ENCODE peak calls at places on chromosomes 7 and 10, in four cellular contexts. X, R, K and V are unnamed samples.

GRCh38 chr7:155867734-155868400 is 55.6 kb upstream of the SHH start:
- DNase-seq in X (no peak), R (no peak), K (no peak), V (no peak)

GRCh38 chr7:136953386-136953785 is 84.9 kb downstream of the CHRM2 start:
- DNase-seq in K (no peak), X (no peak), R (no peak), V (no peak)

GRCh38 chr10:89294840-89295239 is 7.0 kb upstream of the IFIT2 start:
- DNase-seq in K (no peak), R (no peak), X (no peak), V (no peak)

GRCh38 chr10:112895292-112895691 is 54.8 kb upstream of the TCF7L2 start:
- DNase-seq in X (no peak), K (no peak), R (no peak), V (no peak)

GRCh38 chr7:446289-446935 is 73.2 kb downstream of the PDGFA start:
- DNase-seq in K (no peak), X (no peak), R (no peak), V (peak)

GRCh38 chr10:80392250-80392649 is 16.1 kb upstream of the PRXL2A start:
- DNase-seq in K (no peak), R (no peak), X (no peak), V (no peak)

GRCh38 chr10:58560068-58560467 is 47.4 kb downstream of the BICC1 start:
- DNase-seq in K (no peak), R (no peak), X (no peak), V (no peak)

GRCh38 chr7:96303686-96304443 is 18.0 kb downstream of the SLC25A13 start:
- DNase-seq in K (no peak), X (no peak), R (no peak), V (no peak)

GRCh38 chr7:105721571-105722104 is 140.3 kb upstream of the EFCAB10 start:
- DNase-seq in X (no peak), R (no peak), K (no peak), V (no peak)

GRCh38 chr7:157502701-157503111 is 165.9 kb downstream of the DNAJB6 start:
- DNase-seq in R (no peak), K (no peak), X (no peak), V (no peak)

GRCh38 chr10:132555648-132556575 is 18.3 kb downstream of the INPP5A start:
- DNase-seq in X (no peak), R (no peak), K (no peak), V (no peak)

GRCh38 chr7:77565917-77566316 is 28.8 kb downstream of the PTPN12 start:
- DNase-seq in X (no peak), R (no peak), K (no peak), V (no peak)

GRCh38 chr10:18793951-18794350 is 134.7 kb downstream of the ARL5B start:
- DNase-seq in X (no peak), K (no peak), R (peak), V (no peak)

GRCh38 chr10:24415455-24416169 is 206.7 kb downstream of the KIAA1217 start:
- DNase-seq in K (no peak), X (no peak), R (peak), V (no peak)

GRCh38 chr10:76352300-76352699 is 920.9 kb downstream of the LRMDA start:
- DNase-seq in X (no peak), R (no peak), K (no peak), V (no peak)

GRCh38 chr7:138460649-138461607 is 869 bp downstream of the TRIM24 start:
- DNase-seq in X (peak), R (peak), K (no peak), V (no peak)

GRCh38 chr10:121696854-121697253 is 98.6 kb upstream of the FGFR2 start:
- DNase-seq in R (peak), K (no peak), X (peak), V (peak)

GRCh38 chr10:124385627-124386185 is 33.0 kb downstream of the OAT start:
- DNase-seq in K (no peak), R (peak), X (no peak), V (no peak)

GRCh38 chr10:49177391-49178355 is 10.5 kb downstream of the TMEM273 start:
- DNase-seq in X (peak), K (peak), R (no peak), V (no peak)

GRCh38 chr10:70803768-70804423 is 11.9 kb upstream of the SGPL1 start:
- DNase-seq in X (no peak), K (no peak), R (no peak), V (no peak)

GRCh38 chr10:128859738-128860386 is 607.2 kb upstream of the MGMT start:
- DNase-seq in X (peak), K (no peak), R (peak), V (peak)

GRCh38 chr7:27898735-27899134 is 158.8 kb downstream of the TAX1BP1 start:
- DNase-seq in R (no peak), K (no peak), X (no peak), V (no peak)

GRCh38 chr7:64951250-64951848 is 39.5 kb downstream of the ZNF117 start:
- DNase-seq in R (peak), K (peak), X (peak), V (no peak)

GRCh38 chr7:135508853-135509588 is 881 bp downstream of the CNOT4 start:
- DNase-seq in R (peak), X (no peak), K (peak), V (no peak)

GRCh38 chr7:1981201-1981877 is 251.4 kb downstream of the MAD1L1 start:
- DNase-seq in K (no peak), R (no peak), X (no peak), V (no peak)

GRCh38 chr7:1978656-1979590 is 253.8 kb downstream of the MAD1L1 start:
- DNase-seq in K (no peak), R (no peak), X (no peak), V (no peak)

GRCh38 chr7:1985071-1985470 is 247.7 kb downstream of the MAD1L1 start:
- DNase-seq in X (no peak), K (no peak), R (no peak), V (no peak)

GRCh38 chr7:1979591-1980560 is 252.9 kb downstream of the MAD1L1 start:
- DNase-seq in R (no peak), X (peak), K (no peak), V (no peak)

DNA sequence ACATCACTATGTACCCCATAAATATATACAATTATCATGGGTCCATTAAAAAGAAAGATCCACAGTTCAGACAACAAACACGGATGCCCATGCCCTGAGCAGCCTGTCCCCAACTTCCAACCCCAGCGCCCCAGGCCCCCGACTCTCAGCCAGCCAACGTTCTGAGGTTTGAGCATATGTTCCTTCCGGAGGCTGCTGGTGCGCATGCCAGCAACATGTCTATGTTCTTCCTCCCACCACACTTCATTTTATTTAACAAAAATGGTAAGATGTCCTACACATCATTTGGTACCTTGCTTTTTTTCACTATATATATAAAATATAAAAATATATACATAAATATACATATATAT is 250.9 kb downstream of the MAD1L1 start:
- DNase-seq in X (no peak), K (no peak), R (no peak), V (no peak)
- TF ChIP-seq NRF1 in X (no peak), K (no peak), R (no peak), V (no peak)

DNA sequence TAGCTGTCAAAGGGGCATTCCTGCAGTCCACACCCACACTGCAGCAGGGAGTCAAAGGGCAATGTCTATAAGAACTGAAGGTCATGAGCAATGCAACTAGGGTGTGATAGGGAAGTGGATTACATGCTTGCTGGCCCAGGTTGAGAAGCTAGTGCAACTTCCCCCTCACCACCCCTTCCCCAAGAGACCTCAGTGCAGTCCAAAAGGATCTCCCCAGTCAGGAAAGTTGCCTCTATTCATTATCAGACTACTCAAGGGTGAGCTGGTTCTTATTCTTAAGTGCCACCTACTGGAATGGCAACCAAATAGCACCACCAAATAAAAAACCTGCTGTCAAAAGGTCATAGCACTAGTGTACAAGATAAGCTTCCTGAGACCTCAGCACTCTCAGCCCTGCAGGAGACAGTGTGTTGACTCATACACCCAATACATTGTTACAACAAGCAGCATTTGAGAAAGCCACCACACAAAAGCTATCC is 28.2 kb downstream of the MTERF1 start:
- DNase-seq in R (no peak), K (no peak), X (no peak), V (no peak)
- TF ChIP-seq YY1 in R (no peak), K (no peak), X (no peak), V (no peak)

GRCh38 chr10:90888387-90888786 is 16.6 kb downstream of the RPP30 start:
- DNase-seq in R (no peak), K (no peak), X (no peak), V (no peak)

GRCh38 chr10:90893190-90893589 is 21.4 kb downstream of the RPP30 start:
- DNase-seq in R (no peak), X (no peak), K (no peak), V (no peak)

GRCh38 chr10:90887555-90887954 is 15.8 kb downstream of the RPP30 start:
- DNase-seq in R (no peak), X (no peak), K (no peak), V (no peak)

GRCh38 chr10:90885176-90885575 is 13.4 kb downstream of the RPP30 start:
- DNase-seq in K (no peak), R (no peak), X (no peak), V (no peak)

DNA sequence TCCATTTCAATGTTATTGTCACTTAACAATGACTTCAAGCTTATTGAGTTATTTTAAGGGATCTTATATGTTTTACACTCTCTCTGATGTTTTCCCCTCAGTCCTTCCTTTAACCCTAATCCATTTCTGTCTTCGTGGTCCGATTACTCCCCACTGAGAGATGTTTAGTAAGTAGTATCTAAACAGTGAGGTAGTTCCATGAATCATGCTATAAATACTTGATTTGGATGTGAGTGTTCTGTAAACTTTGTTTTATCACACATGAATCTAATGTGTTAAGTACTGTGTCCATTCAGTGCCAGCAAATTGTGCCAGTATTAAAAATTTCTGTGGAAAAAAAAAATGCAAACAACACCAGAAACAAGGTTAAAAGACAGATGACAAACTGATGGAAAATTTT is 18.6 kb downstream of the RPP30 start:
- DNase-seq in K (no peak), X (no peak), R (no peak), V (no peak)
- TF ChIP-seq NRF1 in K (no peak), X (no peak), R (no peak), V (no peak)

GRCh38 chr10:3071405-3072198 is 4.3 kb downstream of the PFKP start:
- DNase-seq in K (no peak), X (no peak), R (no peak), V (no peak)
- TF ChIP-seq YY1 in K (no peak), X (no peak), R (no peak), V (no peak)

GRCh38 chr10:8182841-8183240 is 128.4 kb downstream of the GATA3 start:
- DNase-seq in X (no peak), R (no peak), K (no peak), V (no peak)

GRCh38 chr10:8180756-8181155 is 126.3 kb downstream of the GATA3 start:
- DNase-seq in X (no peak), K (no peak), R (peak), V (no peak)

GRCh38 chr10:8181496-8182174 is 127.1 kb downstream of the GATA3 start:
- DNase-seq in X (no peak), R (no peak), K (no peak), V (no peak)

GRCh38 chr10:8180348-8180747 is 125.9 kb downstream of the GATA3 start:
- DNase-seq in R (peak), X (no peak), K (no peak), V (no peak)

DNA sequence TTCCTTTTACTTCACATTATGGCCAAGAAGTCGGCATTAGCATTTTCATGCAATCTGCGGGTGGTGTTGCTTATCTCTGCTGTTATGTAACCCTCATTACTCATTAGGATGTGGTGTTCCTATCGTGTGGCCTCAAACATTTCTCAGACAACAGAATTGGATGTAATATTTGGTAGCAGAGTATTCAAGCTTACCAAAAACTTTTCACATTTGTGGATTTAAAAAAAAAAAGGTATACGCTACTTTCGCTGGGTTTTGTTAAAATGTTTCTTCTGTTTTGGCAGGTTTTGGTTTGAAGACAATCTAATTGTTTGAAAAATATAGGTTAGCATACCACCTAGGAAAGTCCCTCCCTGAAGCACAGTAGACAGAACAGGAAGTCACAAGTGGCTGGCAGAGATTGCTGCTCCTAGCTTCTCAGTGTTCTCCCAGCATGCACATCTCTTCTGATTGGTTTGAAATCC is 128.8 kb downstream of the GATA3 start:
- DNase-seq in X (no peak), K (peak), R (no peak), V (no peak)
- TF ChIP-seq NRF1 in X (no peak), K (no peak), R (no peak), V (no peak)

GRCh38 chr7:54992876-54993490 is 25.8 kb upstream of the EGFR start:
- DNase-seq in R (no peak), K (no peak), X (no peak), V (no peak)

GRCh38 chr7:54991341-54991740 is 27.5 kb upstream of the EGFR start:
- DNase-seq in R (no peak), X (no peak), K (no peak), V (no peak)

GRCh38 chr7:54996391-54996790 is 22.4 kb upstream of the EGFR start:
- DNase-seq in R (no peak), K (no peak), X (no peak), V (no peak)

GRCh38 chr7:54995166-54995565 is 23.7 kb upstream of the EGFR start:
- DNase-seq in R (no peak), X (no peak), K (no peak), V (no peak)

GRCh38 chr7:54995631-54996340 is 23.0 kb upstream of the EGFR start:
- DNase-seq in R (no peak), K (peak), X (no peak), V (no peak)
- TF ChIP-seq YY1 in R (no peak), K (no peak), X (no peak), V (no peak)

GRCh38 chr10:97445722-97446639 is at the start of the genes EXOSC1 and ZDHHC16:
- DNase-seq in X (peak), K (peak), R (peak), V (peak)
- TF ChIP-seq NRF1 in X (peak), K (peak), R (peak), V (peak)

DNA sequence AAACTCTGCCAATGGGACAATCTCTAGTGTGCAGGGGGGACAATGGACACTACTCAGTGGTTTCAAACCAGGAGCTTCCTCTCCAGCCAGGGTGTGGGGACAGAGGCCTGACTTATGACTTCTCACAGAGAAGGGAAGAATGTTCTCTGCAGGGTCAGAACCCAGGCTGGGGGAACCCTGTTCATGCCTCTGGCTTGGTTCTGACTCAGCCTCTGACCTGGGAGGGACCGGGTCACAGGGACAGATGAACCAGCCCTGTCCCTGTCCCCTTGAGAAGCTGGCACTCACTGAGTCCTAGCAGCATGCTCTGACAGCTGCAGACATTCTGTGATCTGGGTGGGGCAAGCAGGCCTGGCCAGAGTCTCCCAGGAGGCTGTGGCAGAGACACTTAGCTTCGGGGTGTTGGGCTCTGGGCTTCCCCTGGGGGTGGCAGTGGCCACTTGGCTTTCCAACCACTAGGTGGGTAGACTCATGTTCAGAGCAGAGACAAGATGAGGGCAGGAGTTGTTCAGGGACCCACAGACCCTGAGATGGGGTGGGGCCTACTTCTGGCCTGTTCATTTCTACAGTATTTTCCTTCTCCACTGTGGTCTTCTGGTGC is 13.6 kb downstream of the TSPAN15 start:
- DNase-seq in K (no peak), R (no peak), X (no peak), V (no peak)
- TF ChIP-seq YY1 in K (no peak), R (no peak), X (no peak), V (no peak)

DNA sequence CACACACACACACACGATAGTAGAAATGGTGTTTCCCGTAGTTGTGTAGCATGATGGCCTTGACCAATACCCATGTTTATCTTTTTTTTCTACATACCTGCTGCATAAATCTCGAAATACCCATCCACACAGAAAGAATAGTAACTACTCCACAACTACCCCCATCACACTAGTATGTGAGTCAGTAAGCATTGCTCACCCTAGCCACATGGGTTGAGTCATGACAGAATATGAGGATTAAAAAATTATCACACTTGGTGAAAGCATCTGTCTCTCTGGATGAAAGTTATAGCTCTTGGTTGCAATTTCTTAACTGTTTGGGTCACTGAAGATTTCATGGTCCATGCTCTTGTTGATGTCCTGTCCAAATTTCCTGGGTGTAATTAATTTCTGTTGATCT is 103.4 kb upstream of the MDFIC start:
- DNase-seq in X (no peak), R (no peak), K (no peak), V (no peak)
- TF ChIP-seq NRF1 in X (no peak), R (no peak), K (no peak), V (no peak)

GRCh38 chr10:26733750-26734568 is 36.5 kb downstream of the PDSS1 start:
- DNase-seq in X (no peak), K (no peak), R (no peak), V (no peak)
- TF ChIP-seq YY1 in X (no peak), K (no peak), R (no peak), V (no peak)